ENCODE peak calls at places on chromosome 1, in four cellular contexts. V is NCI-H1436, Z is HFF-Myc, L is lower leg skin. C is an unnamed sample.

GRCh38 chr1:66725885-66726665 is 26.2 kb upstream of the DYNLT5 start:
- DNase-seq in V (peak), Z (peak), L (no peak), C (peak)

GRCh38 chr1:239816090-239816812 is 275.4 kb upstream of the FMN2 start:
- DNase-seq in V (no peak), Z (no peak), L (no peak), C (peak)

GRCh38 chr1:43953361-43953760 is 6.6 kb downstream of the IPO13 start:
- DNase-seq in V (no peak), Z (no peak), L (peak), C (no peak)

GRCh38 chr1:115182012-115182715 is 92.9 kb upstream of the TSPAN2 start:
- DNase-seq in V (no peak), Z (no peak), L (no peak), C (no peak)

GRCh38 chr1:11101347-11101746 is 1.7 kb upstream of the EXOSC10 start:
- DNase-seq in V (no peak), Z (no peak), L (peak), C (no peak)

GRCh38 chr1:44632511-44633072 is 41.7 kb downstream of the TMEM53 start:
- DNase-seq in V (no peak), Z (no peak), L (no peak), C (no peak)

GRCh38 chr1:234512376-234512965 is 33.5 kb upstream of the TARBP1 start:
- DNase-seq in V (no peak), Z (no peak), L (no peak), C (no peak)

GRCh38 chr1:6700853-6701436 is 671 bp downstream of the DNAJC11 start:
- DNase-seq in V (no peak), Z (no peak), L (no peak), C (no peak)

GRCh38 chr1:161198206-161198876 is 513 bp downstream of the ADAMTS4 start:
- DNase-seq in V (peak), Z (no peak), L (peak), C (no peak)

GRCh38 chr1:46400398-46400797 is 6.3 kb downstream of the FAAH start:
- DNase-seq in V (no peak), Z (no peak), L (no peak), C (no peak)

GRCh38 chr1:108925920-108926319 is 37.4 kb downstream of the CLCC1 start:
- DNase-seq in V (no peak), Z (no peak), L (no peak), C (no peak)

GRCh38 chr1:2564815-2565415 is 8.7 kb downstream of the TNFRSF14 start:
- DNase-seq in V (no peak), Z (no peak), L (no peak), C (no peak)

GRCh38 chr1:227357229-227358078 is 39.2 kb upstream of the CDC42BPA start:
- DNase-seq in V (no peak), Z (peak), L (no peak), C (peak)

GRCh38 chr1:111378806-111379205 is 48.7 kb downstream of the OVGP1 start:
- DNase-seq in V (no peak), Z (no peak), L (no peak), C (no peak)